ENCODE peak calls at places on chromosomes 5 and 9, in four cellular contexts. C is esophagus muscularis mucosa, O is aorta, Y is heart left ventricle. R is an unnamed sample.
A peak's percentile ranks its signal among the peaks of the same experiment; 100 is the strongest.

GRCh38 chr5:75656311-75657003 is 45.2 kb downstream of the ANKDD1B start:
- DNase-seq in O (no peak), Y (no peak), C (no peak), R (no peak)

GRCh38 chr5:134145779-134146581 is 30.8 kb downstream of the SKP1 start:
- DNase-seq in Y (peak; percentile 68), C (peak; percentile 93), O (peak; percentile 82), R (peak; percentile 73)

GRCh38 chr5:139100825-139101224 is 97.3 kb downstream of the SIL1 start:
- DNase-seq in Y (no peak), C (no peak), O (no peak), R (no peak)

GRCh38 chr5:73120222-73121108 is at the start of gene TMEM171:
- DNase-seq in O (no peak), C (no peak), Y (no peak), R (peak; percentile 71)

GRCh38 chr9:106947501-106947900 is 84.5 kb downstream of the ZNF462 start:
- DNase-seq in Y (no peak), C (no peak), O (no peak), R (no peak)

GRCh38 chr9:91949293-91949945 is 609 bp downstream of the ROR2 start:
- DNase-seq in Y (no peak), C (no peak), O (no peak), R (no peak)

GRCh38 chr5:65808818-65809217 is 86.8 kb downstream of the NLN start:
- DNase-seq in O (no peak), C (no peak), Y (no peak), R (no peak)

GRCh38 chr5:74183041-74183440 is 457.5 kb downstream of the ENC1 start:
- DNase-seq in Y (no peak), C (peak; percentile 75), O (no peak), R (no peak)

GRCh38 chr5:79200573-79201183 is 35.3 kb upstream of the JMY start:
- DNase-seq in Y (no peak), O (no peak), C (no peak), R (no peak)

GRCh38 chr5:154647760-154648143 is 107.4 kb upstream of the LARP1 start:
- DNase-seq in O (no peak), Y (no peak), C (no peak), R (no peak)

GRCh38 chr5:52504584-52505240 is 283.0 kb upstream of the ITGA1 start:
- DNase-seq in C (no peak), Y (no peak), O (no peak), R (no peak)

GRCh38 chr9:87137718-87138117 is 190.4 kb upstream of the GAS1 start:
- DNase-seq in C (peak; percentile 87), O (no peak), Y (no peak), R (no peak)

GRCh38 chr9:79604149-79604548 is 32.4 kb downstream of the TLE4 start:
- DNase-seq in Y (no peak), O (no peak), C (no peak), R (no peak)

GRCh38 chr5:1516615-1517601 is 6.9 kb downstream of the LPCAT1 start:
- DNase-seq in C (no peak), O (peak; percentile 53), Y (no peak), R (peak; percentile 64)

GRCh38 chr5:154949758-154950157 is 8.9 kb downstream of the MRPL22 start:
- DNase-seq in C (no peak), O (no peak), Y (no peak), R (no peak)

GRCh38 chr5:90169078-90169477 is 240.5 kb downstream of the CETN3 start:
- DNase-seq in Y (no peak), C (no peak), O (no peak), R (peak; percentile 39)

GRCh38 chr5:96064905-96065304 is 103.3 kb upstream of the ELL2 start:
- DNase-seq in Y (no peak), C (no peak), O (no peak), R (no peak)
- H3K4me3 ChIP-seq in Y (no peak overlapping the region), C (no peak overlapping the region), O (no peak overlapping the region), R (no peak overlapping the region)

DNA sequence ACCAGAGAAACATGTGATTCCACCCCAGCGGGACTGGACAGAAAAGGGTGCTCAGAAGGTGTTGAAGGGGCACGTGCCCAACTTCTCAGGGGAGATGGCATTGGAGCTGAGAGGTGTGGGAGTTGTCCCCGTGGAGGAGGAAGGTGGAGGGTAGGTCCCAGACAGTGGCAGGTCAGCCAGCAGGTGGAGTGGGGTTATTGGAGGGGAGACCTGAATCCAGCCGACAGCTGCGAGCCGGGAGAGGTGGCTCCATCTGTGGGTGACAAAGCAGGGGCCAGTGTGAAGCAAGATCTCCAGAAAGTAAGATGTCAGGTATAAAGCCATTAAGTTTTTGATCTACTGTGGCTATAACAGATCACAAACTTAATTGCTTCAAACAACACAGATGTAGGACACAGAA is 75.1 kb downstream of the HRH2 start:
- DNase-seq in C (no peak), O (peak; percentile 20), Y (no peak), R (no peak)
- H3K36me3 ChIP-seq in C (no peaks in the 10 kb centered on the region), O (no peaks in the 10 kb centered on the region), Y (no peaks in the 10 kb centered on the region), R (no peaks in the 10 kb centered on the region)

DNA sequence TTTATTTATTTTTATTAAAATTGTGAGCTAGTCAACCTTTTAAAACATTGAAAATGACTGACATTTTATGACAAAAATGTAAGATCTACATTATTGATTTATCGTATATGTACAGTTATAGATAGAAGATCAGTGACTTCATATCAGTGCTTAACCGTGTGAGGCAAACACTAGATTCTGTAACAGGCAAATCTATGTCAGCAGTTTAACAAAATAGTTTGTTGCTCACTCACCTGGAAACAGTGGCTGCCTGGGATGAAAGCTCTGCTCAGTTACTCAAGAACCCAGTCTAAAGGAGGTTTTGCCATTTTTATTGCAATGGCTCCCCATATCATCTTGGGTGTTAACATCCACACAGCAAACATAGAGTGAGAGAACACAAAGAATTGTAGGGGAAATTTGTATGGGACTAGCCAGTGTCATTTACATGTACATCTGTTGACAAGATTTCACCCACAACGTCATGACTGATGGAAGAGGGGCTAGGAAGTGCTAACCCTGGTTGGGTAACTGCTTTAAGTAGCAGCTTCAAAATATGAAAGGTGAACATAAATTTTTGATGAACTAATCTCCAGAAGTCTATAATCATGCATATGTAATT is 49.0 kb downstream of the SGCD start:
- DNase-seq in C (no peak), O (no peak), Y (no peak), R (no peak)
- H3K4me3 ChIP-seq in C (no peak overlapping the region), O (no peak overlapping the region), Y (no peak overlapping the region), R (no peak overlapping the region)

GRCh38 chr9:37491939-37492338 is 6.2 kb downstream of the POLR1E start:
- DNase-seq in O (no peak), Y (no peak), C (no peak), R (no peak)
- H3K36me3 ChIP-seq in O (peaks cover 2% of the 10 kb centered on the region), Y (peaks cover 66% of the 10 kb centered on the region), C (peaks cover 17% of the 10 kb centered on the region), R (peaks cover 76% of the 10 kb centered on the region)

GRCh38 chr5:10351199-10351881 is 2.2 kb upstream of the MARCHF6 start:
- DNase-seq in C (no peak), O (no peak), Y (peak; percentile 44), R (no peak)
- H3K4me3 ChIP-seq in C (no peak overlapping the region), O (no peak overlapping the region), Y (no peak overlapping the region), R (no peak overlapping the region)

DNA sequence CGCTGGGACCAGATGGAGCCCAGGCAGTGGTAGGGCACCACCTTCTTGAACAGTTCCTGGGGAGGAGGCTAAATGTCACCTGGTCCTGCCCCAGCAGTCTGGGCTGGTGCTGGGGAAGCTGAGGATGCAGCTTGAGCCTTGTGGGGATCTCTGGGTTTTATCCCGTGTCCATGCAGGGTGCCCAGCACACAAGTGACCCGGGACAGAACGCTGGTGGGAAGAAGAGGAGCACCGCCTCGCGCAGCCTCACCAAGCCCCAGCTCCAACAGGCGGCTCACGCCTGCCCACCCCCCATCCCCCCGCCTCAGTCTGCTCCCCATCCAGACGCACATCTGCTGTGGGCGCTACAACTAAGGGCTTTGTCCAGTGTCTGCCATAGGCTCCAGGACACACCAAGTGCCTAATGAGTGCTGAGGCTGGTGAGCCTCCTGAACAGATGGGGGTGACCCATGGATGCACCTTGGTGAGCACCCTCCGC is 13.8 kb downstream of the RALGDS start:
- DNase-seq in O (peak; percentile 38), C (no peak), Y (no peak), R (peak; percentile 43)
- H3K36me3 ChIP-seq in O (peaks cover 9% of the 10 kb centered on the region), C (peaks cover 60% of the 10 kb centered on the region), Y (peaks cover 95% of the 10 kb centered on the region), R (peaks cover 96% of the 10 kb centered on the region)

GRCh38 chr5:178312900-178313299 is 80.3 kb upstream of the PHYKPL start:
- DNase-seq in O (peak; percentile 84), Y (no peak), C (no peak), R (peak; percentile 75)

GRCh38 chr5:178318382-178318781 is 85.8 kb upstream of the PHYKPL start:
- DNase-seq in Y (no peak), O (peak; percentile 30), C (no peak), R (peak; percentile 30)

GRCh38 chr5:178313316-178313715 is 80.7 kb upstream of the PHYKPL start:
- DNase-seq in Y (no peak), O (peak; percentile 33), C (no peak), R (peak; percentile 24)

GRCh38 chr5:178314066-178314660 is 81.6 kb upstream of the PHYKPL start:
- DNase-seq in O (no peak), C (no peak), Y (no peak), R (peak; percentile 37)

GRCh38 chr5:178314961-178315820 is 82.6 kb upstream of the PHYKPL start:
- DNase-seq in O (peak; percentile 40), Y (no peak), C (no peak), R (peak; percentile 25)
- H3K4me3 ChIP-seq in O (no peak overlapping the region), Y (no peak overlapping the region), C (no peak overlapping the region), R (no peak overlapping the region)

DNA sequence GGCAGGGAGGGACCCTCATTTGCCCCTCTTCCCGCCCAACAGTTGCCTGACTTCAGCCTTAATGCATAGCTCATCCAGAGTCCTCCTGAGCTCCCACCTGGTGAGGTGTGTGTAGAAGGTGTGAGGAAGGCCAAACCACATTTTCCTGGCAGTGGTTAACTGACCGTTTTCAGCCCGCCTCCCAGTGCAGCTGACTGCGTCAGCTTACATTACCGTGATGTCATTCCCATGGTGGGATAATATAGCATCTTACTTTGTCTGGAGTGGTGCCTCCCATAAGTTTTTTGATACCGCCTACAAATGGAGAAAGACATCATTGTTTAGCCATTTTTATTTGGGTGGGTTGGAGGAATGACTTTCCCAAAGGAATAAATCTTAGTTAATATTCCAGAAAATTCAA is 151.9 kb downstream of the C9orf152 start:
- DNase-seq in C (no peak), O (no peak), Y (no peak), R (no peak)
- H3K36me3 ChIP-seq in C (no peaks in the 10 kb centered on the region), O (no peaks in the 10 kb centered on the region), Y (peaks cover 9% of the 10 kb centered on the region), R (no peaks in the 10 kb centered on the region)

GRCh38 chr9:136977223-136978072 is at the start of gene PTGDS:
- DNase-seq in C (no peak), O (no peak), Y (peak; percentile 87), R (no peak)
- H3K4me3 ChIP-seq in C (peak within 1 kb of the TSS; percentile 57), O (peak within 1 kb of the TSS; percentile 18), Y (peak within 1 kb of the TSS; percentile 66), R (peak within 1 kb of the TSS; percentile 55)

GRCh38 chr9:97911970-97912369 is 10.3 kb downstream of the TRMO start:
- DNase-seq in O (no peak), Y (no peak), C (no peak), R (no peak)
- H3K36me3 ChIP-seq in O (peaks cover 16% of the 10 kb centered on the region), Y (peaks cover 73% of the 10 kb centered on the region), C (peaks cover 26% of the 10 kb centered on the region), R (peaks cover 87% of the 10 kb centered on the region)